ENCODE peak calls at places on chromosomes 7 and 10, in five cellular contexts. R is epithelial cell of esophagus, K is stomach, W is PC-3, A is IMR-90. B is an unnamed sample.

GRCh38 chr10:378930-379704 is 243.9 kb downstream of the ZMYND11 start:
- DNase-seq in R (no peak), K (no peak), W (no peak), A (no peak), B (no peak)

GRCh38 chr7:79096361-79096805 is 357.1 kb downstream of the MAGI2 start:
- DNase-seq in R (peak), K (no peak), W (peak), A (peak), B (no peak)

GRCh38 chr10:20272575-20272974 is 456.3 kb downstream of the PLXDC2 start:
- DNase-seq in R (no peak), K (no peak), W (no peak), A (no peak), B (no peak)

GRCh38 chr10:10872035-10872673 is 145.5 kb upstream of the CELF2 start:
- DNase-seq in R (peak), K (no peak), W (no peak), A (peak), B (no peak)

GRCh38 chr7:151062399-151063211 is 3.2 kb downstream of the SLC4A2 start:
- DNase-seq in R (peak), K (peak), W (peak), A (peak), B (no peak)

GRCh38 chr10:84008878-84009277 is 130.4 kb upstream of the GHITM start:
- DNase-seq in R (peak), K (no peak), W (peak), A (no peak), B (no peak)

GRCh38 chr7:45039106-45039505 is 39.1 kb downstream of the CCM2 start:
- DNase-seq in R (peak), K (no peak), W (no peak), A (no peak), B (no peak)

GRCh38 chr10:14543904-14544210 is 213.1 kb upstream of the FRMD4A start:
- DNase-seq in R (no peak), K (no peak), W (no peak), A (no peak), B (no peak)

GRCh38 chr10:90407116-90407515 is 450.7 kb downstream of the HTR7 start:
- DNase-seq in R (peak), K (no peak), W (peak), A (peak), B (no peak)

GRCh38 chr7:127066974-127067373 is 185.8 kb downstream of the GRM8 start:
- DNase-seq in R (no peak), K (no peak), W (no peak), A (no peak), B (no peak)
- TF ChIP-seq CTCF in R (no peak), K (no peak), W (no peak), A (no peak), B (no peak)

DNA sequence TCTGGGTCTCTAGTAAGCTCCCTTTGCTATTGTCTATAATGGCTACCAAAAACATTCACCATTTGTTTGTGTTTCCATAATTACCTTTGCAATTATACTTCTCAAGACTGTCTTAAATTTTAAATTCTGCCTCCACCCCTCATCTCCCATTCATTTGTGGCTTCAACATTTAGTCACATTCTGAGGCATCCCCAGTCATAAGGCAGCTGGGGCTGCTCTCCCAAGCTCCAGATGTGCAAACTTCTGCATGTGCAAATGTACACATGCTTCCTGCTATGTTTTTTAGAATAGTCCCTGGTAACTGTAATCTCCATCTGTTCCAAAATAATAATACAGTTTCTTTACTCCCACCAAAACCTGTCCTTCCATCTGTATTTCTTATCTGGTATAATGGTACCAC is 97.3 kb downstream of the CDK6 start:
- DNase-seq in R (no peak), K (no peak), W (no peak), A (no peak), B (no peak)
- TF ChIP-seq CTCF in R (no peak), K (no peak), W (no peak), A (no peak), B (no peak)

DNA sequence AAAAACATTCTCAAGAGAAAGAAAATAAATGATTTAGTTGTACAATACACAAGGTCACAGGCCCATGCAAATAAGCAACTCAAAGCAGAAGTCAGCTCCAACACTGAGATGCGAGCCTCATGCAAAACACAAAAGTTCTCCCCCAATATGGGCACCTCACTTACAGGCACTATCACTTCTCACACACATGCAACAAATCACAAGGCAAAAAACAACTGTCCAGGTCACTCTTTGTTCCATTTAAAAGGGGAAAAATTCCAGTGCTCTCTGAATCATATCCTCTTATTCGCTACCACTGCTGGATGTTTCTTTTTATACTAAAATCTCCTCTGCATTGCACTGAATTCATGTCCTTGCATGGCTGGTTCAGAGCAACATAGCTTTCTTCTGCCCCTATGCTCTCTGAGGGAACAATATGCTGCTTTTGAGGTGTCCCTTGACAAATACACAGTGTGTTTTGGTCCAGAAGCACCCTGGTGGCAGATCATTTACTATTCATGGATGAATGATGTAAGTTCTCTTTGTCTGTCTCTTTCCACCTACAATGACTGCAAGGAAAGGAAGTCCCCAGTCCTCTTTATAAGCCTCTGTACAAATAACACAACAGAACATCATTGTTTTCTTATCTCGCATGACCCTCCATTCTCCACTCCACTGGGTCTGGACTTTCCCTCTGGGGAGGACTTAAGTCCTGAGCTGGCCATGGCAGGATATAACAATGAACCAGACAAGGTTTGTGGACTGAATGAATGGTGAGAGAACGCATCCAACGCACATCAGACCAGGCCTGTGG is 85.4 kb upstream of the GSDME start:
- DNase-seq in R (no peak), K (no peak), W (peak), A (no peak), B (no peak)
- TF ChIP-seq CTCF in R (no peak), K (no peak), W (no peak), A (no peak), B (no peak)

DNA sequence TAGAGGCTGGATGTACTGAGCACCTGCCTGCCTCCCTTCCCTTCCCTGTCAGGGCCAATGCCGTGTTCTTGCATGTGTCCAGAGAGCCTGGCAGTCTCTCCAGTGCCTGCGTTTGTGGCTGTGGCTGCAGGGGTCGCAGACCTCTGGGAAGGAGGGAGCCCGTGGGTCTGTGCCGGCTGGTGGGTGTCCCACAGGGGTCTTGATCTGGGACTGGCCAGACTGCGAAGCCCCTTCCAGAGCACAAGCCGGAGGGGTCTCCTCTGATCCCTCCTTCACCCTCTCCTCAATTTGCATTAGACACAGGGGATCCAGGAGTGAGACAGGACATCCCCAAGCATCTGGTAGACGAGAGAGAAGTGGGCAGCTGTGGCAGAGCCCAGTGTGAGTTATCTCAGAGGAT is 199.2 kb downstream of the ADARB2 start:
- DNase-seq in R (no peak), K (no peak), W (no peak), A (no peak), B (no peak)
- TF ChIP-seq CTCF in R (no peak), K (no peak), W (no peak), A (no peak), B (no peak)

DNA sequence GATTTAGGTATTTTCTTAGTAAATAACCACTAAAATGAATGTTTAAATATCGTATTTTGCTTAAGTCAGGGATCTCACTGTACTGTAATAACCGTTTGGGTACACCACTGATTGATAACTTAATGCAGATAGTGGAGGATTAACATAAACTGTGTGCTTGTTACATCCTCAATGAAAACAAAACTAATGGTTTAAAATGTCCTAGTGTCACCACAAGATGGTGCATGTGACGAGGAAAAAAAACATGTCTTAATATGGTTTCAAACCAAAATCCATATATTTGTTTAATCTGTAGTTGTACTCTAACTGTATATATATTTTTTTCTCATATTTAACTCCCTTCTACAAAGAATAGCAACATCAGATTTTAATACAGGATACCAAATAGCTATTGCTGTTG is 19.2 kb downstream of the ARMC10 start:
- DNase-seq in R (no peak), K (no peak), W (peak), A (no peak), B (no peak)
- TF ChIP-seq CTCF in R (no peak), K (no peak), W (peak), A (peak), B (no peak)

GRCh38 chr7:81769891-81770818 is at the start of gene HGF:
- DNase-seq in R (no peak), K (peak), W (peak), A (peak), B (no peak)
- TF ChIP-seq CTCF in R (no peak), K (no peak), W (no peak), A (peak), B (no peak)

DNA sequence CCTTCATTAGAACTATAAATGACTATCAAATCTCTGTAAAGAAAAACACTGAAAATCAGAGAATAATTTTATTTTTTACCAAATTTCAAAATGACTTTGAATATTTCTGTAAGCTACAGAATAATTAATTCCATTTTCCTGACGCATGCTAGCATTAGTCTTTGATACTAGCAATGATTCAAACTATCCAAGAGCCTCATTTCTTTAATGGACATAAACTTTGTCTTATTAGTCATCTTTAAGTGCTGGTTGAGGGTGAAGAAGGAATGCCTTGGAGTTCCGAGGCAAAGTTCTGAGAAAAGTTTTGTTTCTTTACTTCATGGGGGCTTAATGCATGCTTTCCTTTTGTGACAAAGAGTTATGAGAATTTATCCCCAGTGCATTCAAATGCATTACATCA is 137.3 kb downstream of the AGMO start:
- DNase-seq in R (no peak), K (no peak), W (no peak), A (peak), B (no peak)
- TF ChIP-seq CTCF in R (no peak), K (no peak), W (no peak), A (no peak), B (no peak)

DNA sequence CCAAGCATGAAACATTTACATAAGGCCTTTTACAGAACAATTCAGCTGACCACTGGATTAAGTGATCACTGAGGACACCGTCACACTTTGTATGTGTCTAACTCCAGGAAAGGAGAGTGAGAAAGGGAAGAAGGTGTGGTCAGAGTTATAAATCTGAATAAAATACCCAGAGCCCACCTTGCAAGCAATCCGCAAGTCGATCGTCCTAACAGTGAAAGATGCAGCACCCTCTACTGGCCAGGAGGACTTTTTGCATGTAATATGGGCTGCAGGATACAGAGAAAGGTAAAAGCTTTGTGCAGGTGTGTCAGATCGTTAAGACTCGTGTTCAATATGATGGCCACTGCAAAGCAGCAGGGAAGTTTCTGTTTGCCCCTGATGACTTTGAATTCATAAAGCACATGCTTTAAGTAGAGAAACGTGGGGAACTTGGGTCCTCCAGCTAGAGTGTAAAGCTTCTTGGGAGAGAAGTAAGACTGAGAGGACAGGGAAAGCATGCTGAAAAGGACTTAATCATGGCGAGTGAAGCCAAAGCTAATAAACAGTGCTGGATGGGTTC is 68.5 kb upstream of the BMPER start:
- DNase-seq in R (no peak), K (no peak), W (peak), A (peak), B (no peak)
- TF ChIP-seq CTCF in R (peak), K (no peak), W (peak), A (peak), B (no peak)

B was measured in natural killer cell.